ENCODE peak calls at places on chromosomes 1 and 21, in four cellular contexts. B is lower lobe of right lung, G is GM06990, Z is epithelial cell of esophagus. U is an unnamed sample.
A peak's percentile ranks its signal among the peaks of the same experiment; 100 is the strongest.

GRCh38 chr1:223087231-223087990 is 55.6 kb downstream of the TLR5 start:
- DNase-seq in B (no peak), Z (no peak), G (no peak), U (no peak)

GRCh38 chr1:192952646-192953045 is 106.5 kb downstream of the UCHL5 start:
- DNase-seq in Z (peak; percentile 14), B (no peak), G (no peak), U (no peak)

GRCh38 chr1:247375747-247376146 is 40.2 kb upstream of the NLRP3 start:
- DNase-seq in B (no peak), G (no peak), Z (no peak), U (no peak)

GRCh38 chr1:229430761-229431269 is 3.1 kb downstream of the ACTA1 start:
- DNase-seq in Z (peak; percentile 58), B (peak; percentile 70), G (no peak), U (peak; percentile 82)

GRCh38 chr1:25780318-25781129 is 19.5 kb upstream of the SELENON start:
- DNase-seq in Z (peak; percentile 42), B (no peak), G (no peak), U (no peak)

GRCh38 chr1:110875216-110875731 is 2.3 kb downstream of the CD53 start:
- DNase-seq in Z (peak; percentile 20), B (no peak), G (peak; percentile 64), U (no peak)

GRCh38 chr1:55204997-55205396 is 10.2 kb downstream of the USP24 start:
- DNase-seq in Z (no peak), B (no peak), G (peak; percentile 42), U (no peak)

GRCh38 chr1:173255214-173255813 is 48.2 kb upstream of the TNFSF4 start:
- DNase-seq in Z (peak; percentile 62), G (peak; percentile 25), B (no peak), U (no peak)

GRCh38 chr1:111776861-111777260 is 21.2 kb downstream of the DDX20 start:
- DNase-seq in B (no peak), Z (no peak), G (no peak), U (no peak)

GRCh38 chr1:55718758-55719671 is 503.9 kb upstream of the USP24 start:
- DNase-seq in G (no peak), B (no peak), Z (peak; percentile 73), U (no peak)

GRCh38 chr1:7613851-7614205 is 157.3 kb upstream of the VAMP3 start:
- DNase-seq in G (no peak), B (no peak), Z (no peak), U (no peak)

GRCh38 chr1:212680691-212681090 is 18.9 kb downstream of the BATF3 start:
- DNase-seq in G (no peak), B (no peak), Z (no peak), U (no peak)

GRCh38 chr21:44510109-44510507 is 29.9 kb downstream of the KRTAP10-1 start:
- DNase-seq in Z (no peak), G (no peak), B (no peak), U (no peak)

GRCh38 chr1:47507921-47508894 is 70.4 kb downstream of the FOXD2 start:
- DNase-seq in B (peak; percentile 56), Z (no peak), G (no peak), U (no peak)

GRCh38 chr1:64881281-64881680 is 85.1 kb downstream of the JAK1 start:
- DNase-seq in Z (peak; percentile 24), B (no peak), G (no peak), U (no peak)

GRCh38 chr1:154851392-154852177 is 18.5 kb downstream of the KCNN3 start:
- DNase-seq in Z (no peak), G (no peak), B (no peak), U (no peak)

GRCh38 chr1:241317676-241318075 is 39.3 kb downstream of the RGS7 start:
- DNase-seq in B (no peak), G (no peak), Z (no peak), U (no peak)

GRCh38 chr1:198683449-198683848 is 44.6 kb downstream of the PTPRC start:
- DNase-seq in G (no peak), B (no peak), Z (no peak), U (no peak)

GRCh38 chr1:187721216-187721615 is 892.5 kb downstream of the PLA2G4A start:
- DNase-seq in Z (no peak), G (no peak), B (no peak), U (no peak)

GRCh38 chr21:44436111-44436611 is 19.1 kb upstream of the LRRC3 start:
- DNase-seq in G (no peak), B (peak; percentile 19), Z (no peak), U (no peak)

GRCh38 chr1:29752141-29752540 is 515.8 kb downstream of the PTPRU start:
- DNase-seq in Z (no peak), G (no peak), B (no peak), U (no peak)

GRCh38 chr1:232678185-232678886 is 48.4 kb upstream of the SIPA1L2 start:
- DNase-seq in B (no peak), G (no peak), Z (peak; percentile 84), U (no peak)

GRCh38 chr1:18734461-18735368 is 104.1 kb downstream of the PAX7 start:
- DNase-seq in G (no peak), Z (no peak), B (no peak), U (no peak)

GRCh38 chr21:41175080-41175479 is 7.1 kb downstream of the BACE2 start:
- DNase-seq in B (no peak), Z (no peak), G (no peak), U (no peak)

GRCh38 chr1:2932671-2933350 is 88.5 kb upstream of the ACTRT2 start:
- DNase-seq in Z (no peak), G (no peak), B (peak; percentile 28), U (peak; percentile 72)

GRCh38 chr1:224080082-224080774 is 33.7 kb upstream of the FBXO28 start:
- DNase-seq in Z (peak; percentile 80), G (no peak), B (no peak), U (no peak)

GRCh38 chr1:243499248-243499647 is 243.4 kb downstream of the SDCCAG8 start:
- DNase-seq in Z (no peak), G (no peak), B (no peak), U (no peak)

GRCh38 chr1:212218065-212218464 is 67.1 kb upstream of the PPP2R5A start:
- DNase-seq in G (no peak), Z (no peak), B (no peak), U (no peak)

GRCh38 chr1:192442736-192443135 is 125.9 kb downstream of the RGS21 start:
- DNase-seq in Z (no peak), B (no peak), G (no peak), U (no peak)

GRCh38 chr1:69940816-69941215 is 264.6 kb downstream of the LRRC40 start:
- DNase-seq in G (no peak), Z (no peak), B (no peak), U (no peak)

GRCh38 chr1:21607549-21608529 is 61.3 kb downstream of the RAP1GAP start:
- DNase-seq in B (peak; percentile 91), Z (peak; percentile 91), G (peak; percentile 85), U (peak; percentile 95)

GRCh38 chr1:118973536-118974160 is 14.5 kb downstream of the TBX15 start:
- DNase-seq in G (no peak), Z (no peak), B (no peak), U (no peak)

GRCh38 chr21:38995071-38995669 is 188.1 kb downstream of the PSMG1 start:
- DNase-seq in Z (no peak), G (no peak), B (no peak), U (no peak)

GRCh38 chr1:159861218-159861617 is 1.2 kb downstream of the VSIG8 start:
- DNase-seq in B (no peak), Z (no peak), G (no peak), U (no peak)

GRCh38 chr1:216528816-216529215 is 105.6 kb upstream of the USH2A start:
- DNase-seq in B (no peak), Z (peak; percentile 58), G (peak; percentile 50), U (no peak)

GRCh38 chr1:208036177-208036808 is 125.4 kb upstream of the CD34 start:
- DNase-seq in B (no peak), G (no peak), Z (peak; percentile 34), U (no peak)

GRCh38 chr1:161119379-161120061 is 1.6 kb downstream of the NIT1 start:
- DNase-seq in B (no peak), G (peak; percentile 36), Z (peak; percentile 96), U (no peak)

GRCh38 chr1:211511947-211512346 is 20.0 kb upstream of the RD3 start:
- DNase-seq in Z (peak; percentile 85), G (no peak), B (no peak), U (no peak)

GRCh38 chr1:94801919-94802546 is 18.1 kb upstream of the SLC44A3 start:
- DNase-seq in G (no peak), B (peak; percentile 54), Z (peak; percentile 88), U (no peak)

GRCh38 chr1:221739677-221740025 is 2.2 kb downstream of the DUSP10 start:
- DNase-seq in G (no peak), B (no peak), Z (no peak), U (no peak)
- H3K4me3 ChIP-seq in G (peak overlapping the region; percentile 73), B (no peak overlapping the region), Z (no peak overlapping the region), U (peak overlapping the region; percentile 61)

GRCh38 chr1:201432814-201433213 is 11.3 kb upstream of the TNNI1 start:
- DNase-seq in G (no peak), Z (no peak), B (no peak), U (no peak)
- H3K4me3 ChIP-seq in G (no peak overlapping the region), Z (no peak overlapping the region), B (no peak overlapping the region), U (no peak overlapping the region)

GRCh38 chr1:9992910-9993309 is 4.1 kb upstream of the RBP7 start:
- DNase-seq in B (no peak), Z (no peak), G (no peak), U (peak; percentile 10)
- H3K4me3 ChIP-seq in B (no peak overlapping the region), Z (no peak overlapping the region), G (no peak overlapping the region), U (no peak overlapping the region)

GRCh38 chr1:214306270-214306669 is 25.3 kb downstream of the SMYD2 start:
- DNase-seq in Z (no peak), G (no peak), B (no peak), U (no peak)

GRCh38 chr1:214305164-214305751 is 24.3 kb downstream of the SMYD2 start:
- DNase-seq in B (no peak), Z (no peak), G (no peak), U (no peak)

GRCh38 chr1:214303106-214303505 is 22.1 kb downstream of the SMYD2 start:
- DNase-seq in Z (no peak), G (no peak), B (no peak), U (no peak)

GRCh38 chr1:214303538-214303937 is 22.6 kb downstream of the SMYD2 start:
- DNase-seq in Z (no peak), G (no peak), B (no peak), U (no peak)
- H3K4me3 ChIP-seq in Z (no peak overlapping the region), G (no peak overlapping the region), B (no peak overlapping the region), U (no peak overlapping the region)

GRCh38 chr1:34163792-34164509 is 1.1 kb downstream of the CSMD2 start:
- DNase-seq in G (no peak), Z (no peak), B (no peak), U (no peak)
- H3K4me3 ChIP-seq in G (peak overlapping the region; percentile 40), Z (peak overlapping the region; percentile 14), B (peak overlapping the region; percentile 46), U (peak overlapping the region; percentile 28)

GRCh38 chr1:34928865-34929496 is 469 bp downstream of the DLGAP3 start:
- DNase-seq in G (no peak), Z (no peak), B (no peak), U (no peak)
- H3K4me3 ChIP-seq in G (peak overlapping the region; percentile 25), Z (no peak overlapping the region), B (peak overlapping the region; percentile 31), U (peak overlapping the region; percentile 30)

U was measured in left lung.